ENCODE peak calls at places on chromosomes 6 and 20, in five cellular contexts. I, H, Q, U and S are unnamed samples.

GRCh38 chr6:1390071-1390804 is 862 bp downstream of the FOXF2 start:
- DNase-seq in I (no peak), Q (no peak), U (no peak), H (no peak), S (no peak)

GRCh38 chr6:30656513-30656912 is 9.6 kb downstream of the C6orf136 start:
- DNase-seq in U (no peak), Q (no peak), H (no peak), I (no peak), S (no peak)

GRCh38 chr6:25086500-25087091 is 150.8 kb upstream of the RIPOR2 start:
- DNase-seq in Q (no peak), I (no peak), H (no peak), U (no peak), S (no peak)

GRCh38 chr6:3724451-3725144 is 26.9 kb downstream of the PXDC1 start:
- DNase-seq in U (peak; percentile 73), H (peak; percentile 82), Q (no peak), I (no peak), S (no peak)

GRCh38 chr6:46437671-46438221 is 53.5 kb downstream of the RCAN2 start:
- DNase-seq in Q (no peak), U (no peak), I (no peak), H (no peak), S (no peak)

GRCh38 chr6:143971453-143971852 is 36.6 kb downstream of the PLAGL1 start:
- DNase-seq in H (no peak), Q (no peak), I (no peak), U (no peak), S (no peak)

GRCh38 chr6:551405-551804 is 105.5 kb downstream of the HUS1B start:
- DNase-seq in U (no peak), Q (no peak), H (no peak), I (no peak), S (no peak)

GRCh38 chr20:24378651-24379050 is 90.8 kb upstream of the SYNDIG1 start:
- DNase-seq in Q (no peak), H (no peak), I (no peak), U (no peak), S (no peak)

GRCh38 chr20:13800728-13801134 is 15.9 kb downstream of the NDUFAF5 start:
- DNase-seq in I (no peak), Q (peak; percentile 94), H (peak; percentile 75), U (peak; percentile 96), S (peak; percentile 83)

GRCh38 chr6:127539292-127539691 is 20.2 kb upstream of the MTCL3 start:
- DNase-seq in I (no peak), H (no peak), Q (no peak), U (no peak), S (no peak)

GRCh38 chr6:167744681-167745659 is 81.7 kb upstream of the AFDN start:
- DNase-seq in H (no peak), U (no peak), I (no peak), Q (no peak), S (no peak)

GRCh38 chr6:38460216-38460615 is 179.5 kb downstream of the BTBD9 start:
- DNase-seq in Q (no peak), H (no peak), U (no peak), I (no peak), S (no peak)

GRCh38 chr6:150738092-150738625 is 127.3 kb upstream of the MTHFD1L start:
- DNase-seq in H (no peak), Q (no peak), U (no peak), I (no peak), S (no peak)

GRCh38 chr6:139027620-139028182 is 844 bp upstream of the ABRACL start:
- DNase-seq in H (no peak), U (no peak), I (no peak), Q (no peak), S (no peak)

GRCh38 chr6:53593001-53593488 is 48.1 kb upstream of the GCLC start:
- DNase-seq in Q (no peak), U (no peak), H (no peak), I (no peak), S (no peak)

GRCh38 chr6:149233056-149233715 is 84.3 kb upstream of the TAB2 start:
- DNase-seq in Q (no peak), U (no peak), H (no peak), I (no peak), S (no peak)

GRCh38 chr6:69631552-69632346 is 165.1 kb downstream of the LMBRD1 start:
- DNase-seq in U (no peak), H (no peak), Q (no peak), I (no peak), S (no peak)

GRCh38 chr20:7741866-7742265 is 198.4 kb downstream of the HAO1 start:
- DNase-seq in Q (no peak), I (no peak), U (no peak), H (no peak), S (no peak)

GRCh38 chr20:62018437-62019143 is 47.1 kb downstream of the TAF4 start:
- DNase-seq in U (no peak), I (no peak), Q (no peak), H (no peak), S (no peak)

GRCh38 chr6:167799033-167799933 is 27.4 kb upstream of the AFDN start:
- DNase-seq in H (no peak), Q (no peak), U (no peak), I (no peak), S (no peak)